ENCODE peak calls at places on chromosomes 4 and X, in seven cellular contexts. B is NCI-H1694; S is CD8-positive, alpha-beta T cell; O is RWPE1; D is M059J; F is lower lobe of right lung; L is activated T-cell treated with anti-CD3 and anti-CD28 coated beads, Interleukin-2, amount 50 U/mL, for 72 hours. K is an unnamed sample.
A peak's percentile ranks its signal among the peaks of the same experiment; 100 is the strongest.

GRCh38 chr4:1317177-1318045 is 27.7 kb downstream of the MAEA start:
- DNase-seq in B (no peak), S (no peak), O (no peak), D (no peak), F (no peak), L (no peak), K (no peak)

GRCh38 chr4:100177126-100177525 is 13.1 kb downstream of the DDIT4L start:
- DNase-seq in B (no peak), S (no peak), O (no peak), D (no peak), F (no peak), L (no peak), K (no peak)

GRCh38 chr4:10212400-10212799 is 95.8 kb upstream of the WDR1 start:
- DNase-seq in B (no peak), S (no peak), O (no peak), D (no peak), F (no peak), L (no peak), K (no peak)

GRCh38 chr4:48011722-48012121 is 4.8 kb downstream of the CNGA1 start:
- DNase-seq in B (no peak), S (no peak), O (no peak), D (no peak), F (no peak), L (no peak), K (no peak)

GRCh38 chr4:152255437-152255836 is 280.5 kb downstream of the FBXW7 start:
- DNase-seq in B (no peak), S (peak; percentile 63), O (no peak), D (peak; percentile 63), F (no peak), L (peak; percentile 74), K (peak; percentile 18)

GRCh38 chr4:51943221-51943620 is 76.9 kb downstream of the LRRC66 start:
- DNase-seq in B (no peak), S (no peak), O (peak; percentile 22), D (peak; percentile 72), F (no peak), L (no peak), K (peak; percentile 52)

GRCh38 chrX:41026326-41027136 is 58.7 kb upstream of the USP9X start:
- DNase-seq in B (no peak), S (no peak), O (no peak), D (no peak), F (no peak), L (no peak), K (no peak)

GRCh38 chrX:57596109-57596870 is 4.5 kb downstream of the ZXDB start:
- DNase-seq in B (no peak), S (no peak), O (no peak), D (peak; percentile 8), F (no peak), L (no peak), K (no peak)

GRCh38 chrX:63784346-63784901 is 590 bp downstream of the ARHGEF9 start:
- DNase-seq in B (no peak), S (no peak), O (no peak), D (no peak), F (no peak), L (no peak), K (no peak)

GRCh38 chrX:21728276-21728968 is 29.5 kb downstream of the SMPX start:
- DNase-seq in B (no peak), S (no peak), O (no peak), D (no peak), F (no peak), L (no peak), K (no peak)

GRCh38 chr4:156312261-156312847 is 358.7 kb upstream of the CTSO start:
- DNase-seq in B (no peak), S (no peak), O (no peak), D (peak; percentile 49), F (no peak), L (no peak), K (peak; percentile 46)

GRCh38 chrX:40008841-40009461 is 88.8 kb downstream of the BCOR start:
- DNase-seq in B (peak; percentile 63), S (peak; percentile 10), O (no peak), D (peak; percentile 57), F (peak; percentile 56), L (peak; percentile 43), K (no peak)

GRCh38 chr4:167903291-167903721 is 189.0 kb upstream of the ANXA10 start:
- DNase-seq in B (no peak), S (no peak), O (peak; percentile 54), D (peak; percentile 10), F (no peak), L (no peak), K (peak; percentile 40)

GRCh38 chrX:9562851-9563250 is 98.0 kb downstream of the TBL1X start:
- DNase-seq in B (no peak), S (no peak), O (peak; percentile 29), D (peak; percentile 97), F (no peak), L (no peak), K (peak; percentile 94)

GRCh38 chrX:74325130-74326059 is 21.4 kb downstream of the ZCCHC13 start:
- DNase-seq in B (peak; percentile 77), S (no peak), O (no peak), D (no peak), F (no peak), L (peak; percentile 0), K (no peak)

GRCh38 chr4:123366144-123366748 is 30.3 kb upstream of the SPRY1 start:
- DNase-seq in B (no peak), S (no peak), O (no peak), D (no peak), F (no peak), L (no peak), K (no peak)

GRCh38 chr4:4524364-4524763 is 17.5 kb downstream of the STX18 start:
- DNase-seq in B (no peak), S (peak; percentile 37), O (no peak), D (peak; percentile 23), F (no peak), L (peak; percentile 32), K (no peak)

GRCh38 chr4:6362896-6363295 is 93.2 kb downstream of the WFS1 start:
- DNase-seq in B (no peak), S (no peak), O (peak; percentile 20), D (peak; percentile 26), F (no peak), L (peak; percentile 44), K (peak; percentile 39)

GRCh38 chrX:53250556-53250955 is 25.5 kb upstream of the KDM5C start:
- DNase-seq in B (no peak), S (no peak), O (no peak), D (no peak), F (no peak), L (no peak), K (no peak)

GRCh38 chr4:138663883-138664282 is 351.7 kb upstream of the NOCT start:
- DNase-seq in B (no peak), S (no peak), O (no peak), D (no peak), F (no peak), L (no peak), K (no peak)

GRCh38 chr4:88185916-88186315 is 27.5 kb upstream of the ABCG2 start:
- DNase-seq in B (no peak), S (no peak), O (no peak), D (no peak), F (no peak), L (no peak), K (no peak)

GRCh38 chrX:40278340-40279090 is 180.8 kb upstream of the BCOR start:
- DNase-seq in B (no peak), S (peak; percentile 61), O (no peak), D (peak; percentile 74), F (no peak), L (peak; percentile 40), K (peak; percentile 25)

GRCh38 chrX:110194977-110195376 is 122.9 kb downstream of the AMMECR1 start:
- DNase-seq in B (no peak), S (no peak), O (no peak), D (no peak), F (no peak), L (no peak), K (no peak)

GRCh38 chr4:88159137-88159725 is 792 bp upstream of the ABCG2 start:
- DNase-seq in B (no peak), S (no peak), O (no peak), D (peak; percentile 49), F (peak; percentile 60), L (no peak), K (no peak)

GRCh38 chrX:348461-349117 is 30.0 kb upstream of the GTPBP6 start:
- DNase-seq in B (no peak), S (no peak), O (no peak), D (no peak), F (no peak), L (no peak), K (peak; percentile 31)

GRCh38 chr4:73660808-73661207 is 40.6 kb upstream of the RASSF6 start:
- DNase-seq in B (no peak), S (no peak), O (no peak), D (no peak), F (no peak), L (no peak), K (no peak)

GRCh38 chrX:137353404-137353803 is 212.5 kb upstream of the ZIC3 start:
- DNase-seq in B (no peak), S (no peak), O (no peak), D (no peak), F (no peak), L (no peak), K (no peak)

GRCh38 chr4:124948976-124949597 is 236.6 kb upstream of the ANKRD50 start:
- DNase-seq in B (no peak), S (no peak), O (no peak), D (peak; percentile 52), F (no peak), L (no peak), K (peak; percentile 80)

GRCh38 chr4:147034372-147034771 is 88.7 kb upstream of the TTC29 start:
- DNase-seq in B (no peak), S (no peak), O (no peak), D (no peak), F (no peak), L (no peak), K (no peak)

GRCh38 chr4:41219421-41219950 is 5.1 kb upstream of the APBB2 start:
- DNase-seq in B (no peak), S (no peak), O (no peak), D (no peak), F (no peak), L (no peak), K (no peak)

GRCh38 chr4:773214-773613 is 52.7 kb downstream of the CPLX1 start:
- DNase-seq in B (no peak), S (no peak), O (no peak), D (no peak), F (peak; percentile 39), L (no peak), K (no peak)

GRCh38 chrX:39613508-39613921 is 484.2 kb downstream of the BCOR start:
- DNase-seq in B (peak; percentile 30), S (no peak), O (peak; percentile 20), D (peak; percentile 51), F (peak; percentile 39), L (peak; percentile 24), K (no peak)

K was measured in A172.